ENCODE peak calls at places on chromosomes 13 and 19, in eight cellular contexts. One of them, this sample, is unnamed.

GRCh38 chr19:50803633-50804419 is 13.6 kb downstream of the ACP4 start:
- DNase-seq in CD8-positive, alpha-beta T cell: no peak
- DNase-seq in adrenal gland: no peak
- DNase-seq in cardiac muscle cell: peak
- DNase-seq in heart left ventricle: no peak
- DNase-seq in fibroblast of lung: no peak
- DNase-seq in left ventricle myocardium inferior: no peak
- DNase-seq in A549: no peak
- DNase-seq in this sample: no peak

GRCh38 chr19:49779731-49780578 is 13.2 kb downstream of the AP2A1 start:
- DNase-seq in CD8-positive, alpha-beta T cell: no peak
- DNase-seq in adrenal gland: no peak
- DNase-seq in cardiac muscle cell: no peak
- DNase-seq in heart left ventricle: no peak
- DNase-seq in fibroblast of lung: no peak
- DNase-seq in left ventricle myocardium inferior: no peak
- DNase-seq in A549: no peak
- DNase-seq in this sample: no peak

GRCh38 chr13:92677571-92677970 is 549.0 kb upstream of the GPC6 start:
- DNase-seq in CD8-positive, alpha-beta T cell: no peak
- DNase-seq in adrenal gland: no peak
- DNase-seq in cardiac muscle cell: peak
- DNase-seq in heart left ventricle: no peak
- DNase-seq in fibroblast of lung: no peak
- DNase-seq in left ventricle myocardium inferior: no peak
- DNase-seq in A549: no peak
- DNase-seq in this sample: no peak

GRCh38 chr19:18966304-18966703 is 25.3 kb upstream of the HOMER3 start:
- DNase-seq in CD8-positive, alpha-beta T cell: no peak
- DNase-seq in adrenal gland: no peak
- DNase-seq in cardiac muscle cell: no peak
- DNase-seq in heart left ventricle: no peak
- DNase-seq in fibroblast of lung: no peak
- DNase-seq in left ventricle myocardium inferior: no peak
- DNase-seq in A549: no peak
- DNase-seq in this sample: no peak

GRCh38 chr13:80524447-80525215 is 183.7 kb upstream of the SPRY2 start:
- DNase-seq in CD8-positive, alpha-beta T cell: no peak
- DNase-seq in adrenal gland: no peak
- DNase-seq in cardiac muscle cell: no peak
- DNase-seq in heart left ventricle: no peak
- DNase-seq in fibroblast of lung: peak
- DNase-seq in left ventricle myocardium inferior: no peak
- DNase-seq in A549: no peak
- DNase-seq in this sample: no peak

GRCh38 chr19:778910-779653 is 18.2 kb upstream of the PTBP1 start:
- DNase-seq in CD8-positive, alpha-beta T cell: no peak
- DNase-seq in adrenal gland: no peak
- DNase-seq in cardiac muscle cell: no peak
- DNase-seq in heart left ventricle: no peak
- DNase-seq in fibroblast of lung: peak
- DNase-seq in left ventricle myocardium inferior: no peak
- DNase-seq in A549: peak
- DNase-seq in this sample: peak

GRCh38 chr19:45169602-45170001 is 8.4 kb downstream of the TRAPPC6A start:
- DNase-seq in CD8-positive, alpha-beta T cell: no peak
- DNase-seq in adrenal gland: no peak
- DNase-seq in cardiac muscle cell: no peak
- DNase-seq in heart left ventricle: no peak
- DNase-seq in fibroblast of lung: no peak
- DNase-seq in left ventricle myocardium inferior: no peak
- DNase-seq in A549: no peak
- DNase-seq in this sample: no peak

GRCh38 chr13:30665638-30666037 is 47.9 kb downstream of the USPL1 start:
- DNase-seq in CD8-positive, alpha-beta T cell: no peak
- DNase-seq in adrenal gland: no peak
- DNase-seq in cardiac muscle cell: peak
- DNase-seq in heart left ventricle: no peak
- DNase-seq in fibroblast of lung: no peak
- DNase-seq in left ventricle myocardium inferior: no peak
- DNase-seq in A549: no peak
- DNase-seq in this sample: no peak

GRCh38 chr19:18424890-18425514 is 5.8 kb downstream of the SSBP4 start:
- DNase-seq in CD8-positive, alpha-beta T cell: no peak
- DNase-seq in adrenal gland: peak
- DNase-seq in cardiac muscle cell: no peak
- DNase-seq in heart left ventricle: no peak
- DNase-seq in fibroblast of lung: no peak
- DNase-seq in left ventricle myocardium inferior: no peak
- DNase-seq in A549: no peak
- DNase-seq in this sample: no peak

GRCh38 chr13:29969286-29969685 is 118.9 kb upstream of the UBL3 start:
- DNase-seq in CD8-positive, alpha-beta T cell: no peak
- DNase-seq in adrenal gland: no peak
- DNase-seq in cardiac muscle cell: no peak
- DNase-seq in heart left ventricle: no peak
- DNase-seq in fibroblast of lung: peak
- DNase-seq in left ventricle myocardium inferior: no peak
- DNase-seq in A549: no peak
- DNase-seq in this sample: peak

GRCh38 chr13:46339035-46339666 is 47.9 kb downstream of the RUBCNL start:
- DNase-seq in CD8-positive, alpha-beta T cell: no peak
- DNase-seq in adrenal gland: peak
- DNase-seq in cardiac muscle cell: no peak
- DNase-seq in heart left ventricle: peak
- DNase-seq in fibroblast of lung: peak
- DNase-seq in left ventricle myocardium inferior: peak
- DNase-seq in A549: no peak
- DNase-seq in this sample: no peak

GRCh38 chr13:66154354-66154753 is 1075.8 kb downstream of the PCDH9 start:
- DNase-seq in CD8-positive, alpha-beta T cell: no peak
- DNase-seq in adrenal gland: no peak
- DNase-seq in cardiac muscle cell: no peak
- DNase-seq in heart left ventricle: no peak
- DNase-seq in fibroblast of lung: no peak
- DNase-seq in left ventricle myocardium inferior: no peak
- DNase-seq in A549: no peak
- DNase-seq in this sample: no peak

GRCh38 chr19:30065680-30066606 is 123.9 kb downstream of the URI1 start:
- DNase-seq in CD8-positive, alpha-beta T cell: no peak
- DNase-seq in adrenal gland: no peak
- DNase-seq in cardiac muscle cell: no peak
- DNase-seq in heart left ventricle: no peak
- DNase-seq in fibroblast of lung: no peak
- DNase-seq in left ventricle myocardium inferior: no peak
- DNase-seq in A549: no peak
- DNase-seq in this sample: no peak

GRCh38 chr19:3335431-3336350 is 30.7 kb upstream of the NFIC start:
- DNase-seq in CD8-positive, alpha-beta T cell: no peak
- DNase-seq in adrenal gland: peak
- DNase-seq in cardiac muscle cell: no peak
- DNase-seq in heart left ventricle: peak
- DNase-seq in fibroblast of lung: peak
- DNase-seq in left ventricle myocardium inferior: peak
- DNase-seq in A549: no peak
- DNase-seq in this sample: no peak

GRCh38 chr19:3336351-3336679 is 30.1 kb upstream of the NFIC start:
- DNase-seq in CD8-positive, alpha-beta T cell: no peak
- DNase-seq in adrenal gland: no peak
- DNase-seq in cardiac muscle cell: no peak
- DNase-seq in heart left ventricle: no peak
- DNase-seq in fibroblast of lung: no peak
- DNase-seq in left ventricle myocardium inferior: no peak
- DNase-seq in A549: no peak
- DNase-seq in this sample: no peak

GRCh38 chr19:3333662-3334061 is 32.7 kb upstream of the NFIC start:
- DNase-seq in CD8-positive, alpha-beta T cell: no peak
- DNase-seq in adrenal gland: no peak
- DNase-seq in cardiac muscle cell: no peak
- DNase-seq in heart left ventricle: no peak
- DNase-seq in fibroblast of lung: no peak
- DNase-seq in left ventricle myocardium inferior: no peak
- DNase-seq in A549: no peak
- DNase-seq in this sample: no peak

GRCh38 chr19:3338541-3339181 is 27.7 kb upstream of the NFIC start:
- DNase-seq in CD8-positive, alpha-beta T cell: peak
- DNase-seq in adrenal gland: peak
- DNase-seq in cardiac muscle cell: no peak
- DNase-seq in heart left ventricle: no peak
- DNase-seq in fibroblast of lung: no peak
- DNase-seq in left ventricle myocardium inferior: peak
- DNase-seq in A549: no peak
- DNase-seq in this sample: no peak

GRCh38 chr19:3336680-3337523 is 29.5 kb upstream of the NFIC start:
- DNase-seq in CD8-positive, alpha-beta T cell: no peak
- DNase-seq in adrenal gland: peak
- DNase-seq in cardiac muscle cell: no peak
- DNase-seq in heart left ventricle: peak
- DNase-seq in fibroblast of lung: peak
- DNase-seq in left ventricle myocardium inferior: peak
- DNase-seq in A549: no peak
- DNase-seq in this sample: peak
- H3K27ac ChIP-seq in CD8-positive, alpha-beta T cell: no peak
- H3K27ac ChIP-seq in adrenal gland: peak
- H3K27ac ChIP-seq in cardiac muscle cell: no peak
- H3K27ac ChIP-seq in heart left ventricle: peak
- H3K27ac ChIP-seq in fibroblast of lung: peak
- H3K27ac ChIP-seq in left ventricle myocardium inferior: peak
- H3K27ac ChIP-seq in A549: peak
- H3K27ac ChIP-seq in this sample: peak

GRCh38 chr19:21604941-21605548 is 99.6 kb downstream of the ZNF429 start:
- DNase-seq in CD8-positive, alpha-beta T cell: no peak
- DNase-seq in adrenal gland: peak
- DNase-seq in cardiac muscle cell: no peak
- DNase-seq in heart left ventricle: peak
- DNase-seq in fibroblast of lung: peak
- DNase-seq in left ventricle myocardium inferior: no peak
- DNase-seq in A549: no peak
- DNase-seq in this sample: no peak

GRCh38 chr19:21607453-21607852 is 102.1 kb downstream of the ZNF429 start:
- DNase-seq in CD8-positive, alpha-beta T cell: no peak
- DNase-seq in adrenal gland: no peak
- DNase-seq in cardiac muscle cell: no peak
- DNase-seq in heart left ventricle: no peak
- DNase-seq in fibroblast of lung: no peak
- DNase-seq in left ventricle myocardium inferior: no peak
- DNase-seq in A549: no peak
- DNase-seq in this sample: no peak

GRCh38 chr19:21602105-21602658 is 96.8 kb downstream of the ZNF429 start:
- DNase-seq in CD8-positive, alpha-beta T cell: no peak
- DNase-seq in adrenal gland: no peak
- DNase-seq in cardiac muscle cell: no peak
- DNase-seq in heart left ventricle: no peak
- DNase-seq in fibroblast of lung: no peak
- DNase-seq in left ventricle myocardium inferior: no peak
- DNase-seq in A549: no peak
- DNase-seq in this sample: no peak

GRCh38 chr19:21603431-21604153 is 98.2 kb downstream of the ZNF429 start:
- DNase-seq in CD8-positive, alpha-beta T cell: no peak
- DNase-seq in adrenal gland: no peak
- DNase-seq in cardiac muscle cell: peak
- DNase-seq in heart left ventricle: no peak
- DNase-seq in fibroblast of lung: peak
- DNase-seq in left ventricle myocardium inferior: no peak
- DNase-seq in A549: no peak
- DNase-seq in this sample: no peak

DNA sequence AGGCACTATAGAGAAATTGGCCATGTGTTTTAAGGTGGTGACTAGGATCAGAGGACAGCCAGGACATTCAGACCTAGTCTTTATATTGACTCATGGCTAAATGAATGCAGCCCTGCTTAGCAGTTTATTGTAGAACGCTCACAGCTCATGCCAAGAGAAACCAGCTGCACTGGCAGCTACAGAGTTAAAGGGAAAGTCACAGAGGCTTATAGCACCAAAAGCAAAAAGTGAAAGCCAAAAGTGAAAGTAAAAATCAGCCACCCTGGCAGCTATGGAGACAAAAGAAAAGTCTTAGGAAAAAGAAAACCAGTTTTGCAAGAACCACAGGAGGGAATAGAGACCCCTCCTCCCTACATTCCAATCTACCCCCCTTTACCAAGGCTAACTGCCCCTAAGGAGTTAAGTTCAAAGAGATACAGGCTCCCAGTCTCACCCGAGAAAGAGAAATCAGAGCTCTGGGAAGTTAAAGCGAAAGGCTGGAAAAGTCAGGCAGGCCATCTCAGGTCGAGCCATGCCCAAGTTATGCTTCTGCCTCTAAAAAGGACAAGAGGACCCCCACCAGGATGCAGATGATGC is 99.0 kb downstream of the ZNF429 start:
- DNase-seq in CD8-positive, alpha-beta T cell: no peak
- DNase-seq in adrenal gland: no peak
- DNase-seq in cardiac muscle cell: peak
- DNase-seq in heart left ventricle: no peak
- DNase-seq in fibroblast of lung: peak
- DNase-seq in left ventricle myocardium inferior: no peak
- DNase-seq in A549: no peak
- DNase-seq in this sample: no peak
- H3K4me3 ChIP-seq in CD8-positive, alpha-beta T cell: peak
- H3K4me3 ChIP-seq in adrenal gland: no peak
- H3K4me3 ChIP-seq in cardiac muscle cell: peak
- H3K4me3 ChIP-seq in heart left ventricle: peak
- H3K4me3 ChIP-seq in fibroblast of lung: peak
- H3K4me3 ChIP-seq in left ventricle myocardium inferior: peak
- H3K4me3 ChIP-seq in A549: no peak
- H3K4me3 ChIP-seq in this sample: peak

DNA sequence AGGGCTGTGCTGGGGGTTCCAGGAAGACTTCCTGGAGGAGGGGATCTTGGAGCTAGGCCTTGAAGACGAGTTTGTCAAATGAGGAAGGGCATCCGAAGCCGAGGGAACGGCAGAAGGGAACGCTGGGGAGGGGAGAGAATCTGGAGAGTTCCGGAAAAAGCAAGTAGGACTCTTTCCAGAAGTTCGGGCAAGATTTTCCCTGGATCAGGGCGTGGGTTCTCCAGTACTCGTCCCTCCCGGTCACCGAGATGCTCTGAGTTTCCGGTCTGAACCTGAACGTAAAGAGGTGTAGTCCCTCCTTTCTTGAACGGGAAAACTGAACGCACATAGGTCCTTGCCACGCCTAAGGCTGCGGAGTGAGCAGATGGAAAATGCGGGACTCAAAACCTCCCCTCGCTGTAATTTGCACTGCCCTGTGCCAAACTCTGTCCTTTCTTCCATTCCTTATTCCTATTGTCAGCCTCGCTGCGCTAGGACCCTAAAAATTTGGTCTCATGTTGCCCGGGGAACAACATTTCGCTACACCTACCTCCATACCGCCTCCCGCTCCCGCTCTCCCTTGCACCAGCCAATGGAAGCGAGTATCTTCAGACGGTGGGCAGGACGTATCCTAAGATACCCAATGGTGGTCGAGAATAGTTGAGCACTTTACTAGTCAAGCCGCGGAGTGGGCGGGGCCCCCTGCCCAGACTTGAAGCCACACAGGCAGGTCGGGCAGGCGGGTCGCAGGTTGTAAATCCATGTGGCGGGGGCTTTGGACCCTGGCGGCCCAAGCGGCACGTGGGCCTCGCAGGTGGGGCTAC is at the start of gene GTPBP3:
- DNase-seq in CD8-positive, alpha-beta T cell: peak
- DNase-seq in adrenal gland: peak
- DNase-seq in cardiac muscle cell: peak
- DNase-seq in heart left ventricle: peak
- DNase-seq in fibroblast of lung: peak
- DNase-seq in left ventricle myocardium inferior: peak
- DNase-seq in A549: peak
- DNase-seq in this sample: peak
- TF ChIP-seq CTCF in CD8-positive, alpha-beta T cell: no peak
- TF ChIP-seq CTCF in adrenal gland: no peak
- TF ChIP-seq CTCF in cardiac muscle cell: no peak
- TF ChIP-seq CTCF in heart left ventricle: no peak
- TF ChIP-seq CTCF in fibroblast of lung: no peak
- TF ChIP-seq CTCF in left ventricle myocardium inferior: no peak
- TF ChIP-seq CTCF in A549: no peak
- TF ChIP-seq CTCF in this sample: no peak

GRCh38 chr19:43672061-43672679 is 2.2 kb upstream of the PLAUR start:
- DNase-seq in CD8-positive, alpha-beta T cell: no peak
- DNase-seq in adrenal gland: no peak
- DNase-seq in cardiac muscle cell: no peak
- DNase-seq in heart left ventricle: no peak
- DNase-seq in fibroblast of lung: no peak
- DNase-seq in left ventricle myocardium inferior: no peak
- DNase-seq in A549: no peak
- DNase-seq in this sample: no peak
- H3K27ac ChIP-seq in CD8-positive, alpha-beta T cell: no peak
- H3K27ac ChIP-seq in adrenal gland: no peak
- H3K27ac ChIP-seq in cardiac muscle cell: peak
- H3K27ac ChIP-seq in heart left ventricle: no peak
- H3K27ac ChIP-seq in fibroblast of lung: no peak
- H3K27ac ChIP-seq in left ventricle myocardium inferior: no peak
- H3K27ac ChIP-seq in A549: peak
- H3K27ac ChIP-seq in this sample: no peak